ENCODE peak calls at places on chromosomes 11 and 22, in seven cellular contexts. One of them, this sample, is unnamed.

GRCh38 chr11:67406969-67407699 is 3.3 kb downstream of the TBC1D10C start:
- DNase-seq in dorsolateral prefrontal cortex: peak; percentile 77
- DNase-seq in astrocyte of the spinal cord: no peak
- DNase-seq in Calu3: no peak
- DNase-seq in brain microvascular endothelial cell: no peak
- DNase-seq in fibroblast of pulmonary artery: no peak
- DNase-seq in stomach: no peak
- DNase-seq in this sample: no peak

GRCh38 chr22:37549704-37550059 is 10.6 kb upstream of the CDC42EP1 start:
- DNase-seq in dorsolateral prefrontal cortex: peak; percentile 89
- DNase-seq in astrocyte of the spinal cord: peak; percentile 69
- DNase-seq in Calu3: peak; percentile 72
- DNase-seq in brain microvascular endothelial cell: no peak
- DNase-seq in fibroblast of pulmonary artery: peak; percentile 73
- DNase-seq in stomach: peak; percentile 90
- DNase-seq in this sample: no peak

GRCh38 chr11:2474059-2474901 is 29.5 kb downstream of the KCNQ1 start:
- DNase-seq in dorsolateral prefrontal cortex: no peak
- DNase-seq in astrocyte of the spinal cord: no peak
- DNase-seq in Calu3: no peak
- DNase-seq in brain microvascular endothelial cell: no peak
- DNase-seq in fibroblast of pulmonary artery: no peak
- DNase-seq in stomach: peak; percentile 78
- DNase-seq in this sample: no peak

GRCh38 chr22:28911279-28911640 is 27.9 kb downstream of the ZNRF3 start:
- DNase-seq in dorsolateral prefrontal cortex: no peak
- DNase-seq in astrocyte of the spinal cord: no peak
- DNase-seq in Calu3: no peak
- DNase-seq in brain microvascular endothelial cell: no peak
- DNase-seq in fibroblast of pulmonary artery: no peak
- DNase-seq in stomach: no peak
- DNase-seq in this sample: no peak

GRCh38 chr22:19904174-19904856 is 37.3 kb upstream of the COMT start:
- DNase-seq in dorsolateral prefrontal cortex: no peak
- DNase-seq in astrocyte of the spinal cord: no peak
- DNase-seq in Calu3: no peak
- DNase-seq in brain microvascular endothelial cell: no peak
- DNase-seq in fibroblast of pulmonary artery: no peak
- DNase-seq in stomach: no peak
- DNase-seq in this sample: no peak

GRCh38 chr11:40679276-40679675 is 780.2 kb downstream of the LRRC4C start:
- DNase-seq in dorsolateral prefrontal cortex: no peak
- DNase-seq in astrocyte of the spinal cord: no peak
- DNase-seq in Calu3: no peak
- DNase-seq in brain microvascular endothelial cell: no peak
- DNase-seq in fibroblast of pulmonary artery: no peak
- DNase-seq in stomach: no peak
- DNase-seq in this sample: no peak

GRCh38 chr11:71581826-71582225 is 849 bp downstream of the KRTAP5-11 start:
- DNase-seq in dorsolateral prefrontal cortex: no peak
- DNase-seq in astrocyte of the spinal cord: no peak
- DNase-seq in Calu3: no peak
- DNase-seq in brain microvascular endothelial cell: no peak
- DNase-seq in fibroblast of pulmonary artery: no peak
- DNase-seq in stomach: no peak
- DNase-seq in this sample: no peak

GRCh38 chr11:130726234-130726559 is 190.1 kb downstream of the SNX19 start:
- DNase-seq in dorsolateral prefrontal cortex: no peak
- DNase-seq in astrocyte of the spinal cord: peak; percentile 72
- DNase-seq in Calu3: no peak
- DNase-seq in brain microvascular endothelial cell: peak; percentile 28
- DNase-seq in fibroblast of pulmonary artery: peak; percentile 77
- DNase-seq in stomach: no peak
- DNase-seq in this sample: no peak

GRCh38 chr11:113204280-113204679 is 110.1 kb upstream of the TTC12 start:
- DNase-seq in dorsolateral prefrontal cortex: no peak
- DNase-seq in astrocyte of the spinal cord: no peak
- DNase-seq in Calu3: no peak
- DNase-seq in brain microvascular endothelial cell: no peak
- DNase-seq in fibroblast of pulmonary artery: no peak
- DNase-seq in stomach: no peak
- DNase-seq in this sample: no peak

GRCh38 chr22:17767236-17768065 is 6.8 kb downstream of the BID start:
- DNase-seq in dorsolateral prefrontal cortex: no peak
- DNase-seq in astrocyte of the spinal cord: no peak
- DNase-seq in Calu3: no peak
- DNase-seq in brain microvascular endothelial cell: no peak
- DNase-seq in fibroblast of pulmonary artery: no peak
- DNase-seq in stomach: no peak
- DNase-seq in this sample: no peak

GRCh38 chr11:128548655-128549255 is 38.6 kb downstream of the ETS1 start:
- DNase-seq in dorsolateral prefrontal cortex: no peak
- DNase-seq in astrocyte of the spinal cord: no peak
- DNase-seq in Calu3: no peak
- DNase-seq in brain microvascular endothelial cell: no peak
- DNase-seq in fibroblast of pulmonary artery: peak; percentile 56
- DNase-seq in stomach: peak; percentile 49
- DNase-seq in this sample: no peak

GRCh38 chr11:27722945-27723344 is 22.7 kb upstream of the BDNF start:
- DNase-seq in dorsolateral prefrontal cortex: no peak
- DNase-seq in astrocyte of the spinal cord: peak; percentile 26
- DNase-seq in Calu3: no peak
- DNase-seq in brain microvascular endothelial cell: peak; percentile 14
- DNase-seq in fibroblast of pulmonary artery: no peak
- DNase-seq in stomach: no peak
- DNase-seq in this sample: no peak

GRCh38 chr22:46569848-46570695 is 32.7 kb upstream of the CELSR1 start:
- DNase-seq in dorsolateral prefrontal cortex: peak; percentile 14
- DNase-seq in astrocyte of the spinal cord: no peak
- DNase-seq in Calu3: no peak
- DNase-seq in brain microvascular endothelial cell: no peak
- DNase-seq in fibroblast of pulmonary artery: no peak
- DNase-seq in stomach: no peak
- DNase-seq in this sample: no peak

GRCh38 chr11:86068138-86068861 is 584 bp downstream of the PICALM start:
- DNase-seq in dorsolateral prefrontal cortex: peak; percentile 33
- DNase-seq in astrocyte of the spinal cord: no peak
- DNase-seq in Calu3: peak; percentile 21
- DNase-seq in brain microvascular endothelial cell: no peak
- DNase-seq in fibroblast of pulmonary artery: no peak
- DNase-seq in stomach: peak; percentile 32
- DNase-seq in this sample: peak; percentile 15

GRCh38 chr22:20315337-20316216 is 4.3 kb downstream of the DGCR6L start:
- DNase-seq in dorsolateral prefrontal cortex: peak; percentile 21
- DNase-seq in astrocyte of the spinal cord: no peak
- DNase-seq in Calu3: no peak
- DNase-seq in brain microvascular endothelial cell: no peak
- DNase-seq in fibroblast of pulmonary artery: no peak
- DNase-seq in stomach: peak; percentile 21
- DNase-seq in this sample: no peak

GRCh38 chr11:86740628-86741488 is 59.5 kb upstream of the PRSS23 start:
- DNase-seq in dorsolateral prefrontal cortex: peak; percentile 61
- DNase-seq in astrocyte of the spinal cord: peak; percentile 98
- DNase-seq in Calu3: peak; percentile 48
- DNase-seq in brain microvascular endothelial cell: peak; percentile 95
- DNase-seq in fibroblast of pulmonary artery: peak; percentile 98
- DNase-seq in stomach: no peak
- DNase-seq in this sample: no peak

GRCh38 chr11:34653851-34654490 is 33.1 kb downstream of the EHF start:
- DNase-seq in dorsolateral prefrontal cortex: no peak
- DNase-seq in astrocyte of the spinal cord: peak; percentile 90
- DNase-seq in Calu3: peak; percentile 82
- DNase-seq in brain microvascular endothelial cell: peak; percentile 95
- DNase-seq in fibroblast of pulmonary artery: peak; percentile 97
- DNase-seq in stomach: peak; percentile 76
- DNase-seq in this sample: no peak
- TF ChIP-seq CTCF in dorsolateral prefrontal cortex: no peak
- TF ChIP-seq CTCF in astrocyte of the spinal cord: no peak
- TF ChIP-seq CTCF in Calu3: no peak
- TF ChIP-seq CTCF in brain microvascular endothelial cell: peak; percentile 32
- TF ChIP-seq CTCF in fibroblast of pulmonary artery: peak; percentile 10
- TF ChIP-seq CTCF in stomach: peak; percentile 28
- TF ChIP-seq CTCF in this sample: no peak

GRCh38 chr11:73759520-73760065 is 1.3 kb downstream of the RAB6A start:
- DNase-seq in dorsolateral prefrontal cortex: no peak
- DNase-seq in astrocyte of the spinal cord: peak; percentile 45
- DNase-seq in Calu3: no peak
- DNase-seq in brain microvascular endothelial cell: no peak
- DNase-seq in fibroblast of pulmonary artery: peak; percentile 39
- DNase-seq in stomach: no peak
- DNase-seq in this sample: no peak
- TF ChIP-seq CTCF in dorsolateral prefrontal cortex: no peak
- TF ChIP-seq CTCF in astrocyte of the spinal cord: peak; percentile 18
- TF ChIP-seq CTCF in Calu3: no peak
- TF ChIP-seq CTCF in brain microvascular endothelial cell: no peak
- TF ChIP-seq CTCF in fibroblast of pulmonary artery: peak; percentile 28
- TF ChIP-seq CTCF in stomach: no peak
- TF ChIP-seq CTCF in this sample: peak; percentile 30

GRCh38 chr11:17469998-17470397 is 6.6 kb downstream of the ABCC8 start:
- DNase-seq in dorsolateral prefrontal cortex: no peak
- DNase-seq in astrocyte of the spinal cord: no peak
- DNase-seq in Calu3: no peak
- DNase-seq in brain microvascular endothelial cell: no peak
- DNase-seq in fibroblast of pulmonary artery: no peak
- DNase-seq in stomach: no peak
- DNase-seq in this sample: no peak

GRCh38 chr11:17472467-17472866 is 4.2 kb downstream of the ABCC8 start:
- DNase-seq in dorsolateral prefrontal cortex: no peak
- DNase-seq in astrocyte of the spinal cord: no peak
- DNase-seq in Calu3: no peak
- DNase-seq in brain microvascular endothelial cell: no peak
- DNase-seq in fibroblast of pulmonary artery: no peak
- DNase-seq in stomach: no peak
- DNase-seq in this sample: no peak

GRCh38 chr11:17475666-17476316 is 854 bp downstream of the ABCC8 start:
- DNase-seq in dorsolateral prefrontal cortex: peak; percentile 34
- DNase-seq in astrocyte of the spinal cord: no peak
- DNase-seq in Calu3: no peak
- DNase-seq in brain microvascular endothelial cell: no peak
- DNase-seq in fibroblast of pulmonary artery: no peak
- DNase-seq in stomach: no peak
- DNase-seq in this sample: peak; percentile 12

GRCh38 chr11:17471501-17471900 is 5.1 kb downstream of the ABCC8 start:
- DNase-seq in dorsolateral prefrontal cortex: no peak
- DNase-seq in astrocyte of the spinal cord: no peak
- DNase-seq in Calu3: no peak
- DNase-seq in brain microvascular endothelial cell: no peak
- DNase-seq in fibroblast of pulmonary artery: no peak
- DNase-seq in stomach: no peak
- DNase-seq in this sample: no peak

DNA sequence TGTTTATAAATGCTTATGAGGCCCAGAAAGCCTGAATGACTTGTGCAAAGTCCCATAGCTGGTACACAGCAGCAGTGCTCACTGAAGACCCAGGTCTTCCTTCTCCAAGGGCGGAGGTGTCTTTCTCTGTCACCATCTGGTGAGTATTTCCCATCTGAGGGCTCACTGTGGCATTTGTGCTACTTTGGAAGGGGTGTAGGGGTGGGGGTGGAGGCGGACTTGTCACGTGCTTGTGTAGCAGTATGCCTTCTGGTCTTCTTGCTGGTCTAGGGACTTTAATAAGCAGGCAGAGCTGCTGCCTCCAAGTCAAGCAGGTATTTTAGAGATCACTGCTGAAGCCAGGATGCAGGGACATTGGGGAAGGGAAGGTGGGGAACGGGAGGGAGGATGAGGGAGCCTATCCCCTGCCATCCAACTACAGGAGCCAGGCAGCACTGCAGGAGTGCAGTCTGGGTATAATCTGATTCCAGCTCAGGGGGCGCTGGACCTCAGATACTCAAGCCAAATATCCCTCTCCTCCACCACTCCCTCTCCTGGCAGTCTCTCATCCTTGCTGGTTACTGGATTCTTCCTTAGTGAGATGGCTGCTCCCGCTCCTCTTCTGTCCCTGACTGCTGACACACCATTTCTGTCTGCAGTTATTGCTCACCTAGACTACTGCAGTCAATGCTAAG is 3.4 kb downstream of the ABCC8 start:
- DNase-seq in dorsolateral prefrontal cortex: peak; percentile 47
- DNase-seq in astrocyte of the spinal cord: no peak
- DNase-seq in Calu3: peak; percentile 57
- DNase-seq in brain microvascular endothelial cell: peak; percentile 7
- DNase-seq in fibroblast of pulmonary artery: no peak
- DNase-seq in stomach: no peak
- DNase-seq in this sample: no peak
- TF ChIP-seq CTCF in dorsolateral prefrontal cortex: peak; percentile 13
- TF ChIP-seq CTCF in astrocyte of the spinal cord: peak; percentile 1
- TF ChIP-seq CTCF in Calu3: peak; percentile 59
- TF ChIP-seq CTCF in brain microvascular endothelial cell: peak; percentile 47
- TF ChIP-seq CTCF in fibroblast of pulmonary artery: peak; percentile 7
- TF ChIP-seq CTCF in stomach: peak; percentile 18
- TF ChIP-seq CTCF in this sample: peak; percentile 65

DNA sequence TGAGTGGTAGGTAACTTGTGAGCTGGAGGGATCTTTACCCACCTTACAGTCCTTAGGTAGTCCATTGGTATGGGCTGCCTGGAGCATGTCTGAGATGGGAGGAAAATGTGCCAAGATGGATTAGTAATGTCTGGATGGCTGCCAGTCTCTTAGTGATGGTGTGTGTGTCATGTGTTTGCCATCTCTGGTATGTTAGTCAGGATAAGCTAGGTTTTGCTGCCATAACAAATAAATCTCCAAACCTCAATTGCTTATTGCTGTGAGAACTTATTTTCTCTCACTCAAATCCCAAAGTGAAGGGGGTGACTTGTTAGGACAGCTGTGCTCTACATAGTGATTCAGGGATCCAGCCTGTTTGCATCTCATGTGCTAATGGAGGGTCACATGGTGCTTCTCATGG is 40.9 kb upstream of the MYEOV start:
- DNase-seq in dorsolateral prefrontal cortex: no peak
- DNase-seq in astrocyte of the spinal cord: peak; percentile 37
- DNase-seq in Calu3: peak; percentile 29
- DNase-seq in brain microvascular endothelial cell: peak; percentile 69
- DNase-seq in fibroblast of pulmonary artery: peak; percentile 39
- DNase-seq in stomach: no peak
- DNase-seq in this sample: no peak
- TF ChIP-seq CTCF in dorsolateral prefrontal cortex: no peak
- TF ChIP-seq CTCF in astrocyte of the spinal cord: no peak
- TF ChIP-seq CTCF in Calu3: no peak
- TF ChIP-seq CTCF in brain microvascular endothelial cell: no peak
- TF ChIP-seq CTCF in fibroblast of pulmonary artery: no peak
- TF ChIP-seq CTCF in stomach: no peak
- TF ChIP-seq CTCF in this sample: no peak